ENCODE peak calls at places on chromosomes 13 and 19, in eight cellular contexts. M is suprapubic skin, P is transverse colon, L is IMR-90, G is A549, N is heart left ventricle, S is ovary, I is heart right ventricle. V is an unnamed sample.

GRCh38 chr13:44249439-44249838 is 124.2 kb upstream of the SERP2 start:
- DNase-seq in M (peak; percentile 66), P (peak; percentile 29), L (peak; percentile 77), G (no peak), N (peak; percentile 36), S (peak; percentile 74), I (peak; percentile 58), V (peak; percentile 76)

GRCh38 chr13:40401911-40402776 is 264.3 kb downstream of the FOXO1 start:
- DNase-seq in M (peak; percentile 97), P (peak; percentile 96), L (peak; percentile 92), G (peak; percentile 89), N (peak; percentile 92), S (peak; percentile 97), I (peak; percentile 95), V (peak; percentile 98)

GRCh38 chr13:87680298-87680697 is 9.1 kb downstream of the SLITRK5 start:
- DNase-seq in M (no peak), P (no peak), L (no peak), G (peak; percentile 36), N (no peak), S (no peak), I (no peak), V (no peak)

GRCh38 chr19:49427855-49428546 is 2.8 kb downstream of the GFY start:
- DNase-seq in M (no peak), P (no peak), L (no peak), G (no peak), N (no peak), S (no peak), I (no peak), V (no peak)

GRCh38 chr13:99197257-99197651 is 3.4 kb upstream of the UBAC2 start:
- DNase-seq in M (no peak), P (peak; percentile 60), L (no peak), G (no peak), N (no peak), S (no peak), I (no peak), V (no peak)

GRCh38 chr19:54475706-54476105 is 2.6 kb upstream of the CDC42EP5 start:
- DNase-seq in M (no peak), P (no peak), L (no peak), G (no peak), N (no peak), S (no peak), I (no peak), V (no peak)

GRCh38 chr13:20053016-20053415 is 94.5 kb downstream of the ZMYM2 start:
- DNase-seq in M (no peak), P (no peak), L (no peak), G (no peak), N (peak; percentile 38), S (no peak), I (peak; percentile 38), V (no peak)

GRCh38 chr13:76667551-76667950 is 218.7 kb downstream of the KCTD12 start:
- DNase-seq in M (no peak), P (no peak), L (peak; percentile 77), G (peak; percentile 13), N (no peak), S (no peak), I (peak; percentile 32), V (no peak)

GRCh38 chr13:48728226-48728625 is 74.5 kb downstream of the CYSLTR2 start:
- DNase-seq in M (no peak), P (no peak), L (no peak), G (no peak), N (no peak), S (no peak), I (no peak), V (no peak)

GRCh38 chr19:38831142-38831605 is 420 bp downstream of the ECH1 start:
- DNase-seq in M (peak; percentile 88), P (peak; percentile 84), L (peak; percentile 95), G (peak; percentile 78), N (peak; percentile 65), S (peak; percentile 67), I (peak; percentile 54), V (peak; percentile 46)

GRCh38 chr13:25114220-25114619 is 18.3 kb downstream of the PABPC3 start:
- DNase-seq in M (no peak), P (peak; percentile 60), L (peak; percentile 69), G (peak; percentile 65), N (peak; percentile 45), S (peak; percentile 42), I (peak; percentile 48), V (no peak)

GRCh38 chr13:111201304-111201940 is 86.3 kb downstream of the ARHGEF7 start:
- DNase-seq in M (no peak), P (no peak), L (no peak), G (no peak), N (no peak), S (no peak), I (no peak), V (no peak)

GRCh38 chr13:111202745-111203144 is 87.6 kb downstream of the ARHGEF7 start:
- DNase-seq in M (no peak), P (no peak), L (peak; percentile 93), G (peak; percentile 26), N (peak; percentile 62), S (no peak), I (peak; percentile 81), V (no peak)

GRCh38 chr13:111204438-111205177 is 89.5 kb downstream of the ARHGEF7 start:
- DNase-seq in M (no peak), P (no peak), L (peak; percentile 84), G (no peak), N (no peak), S (peak; percentile 80), I (no peak), V (peak; percentile 85)

GRCh38 chr13:111203742-111204386 is 88.8 kb downstream of the ARHGEF7 start:
- DNase-seq in M (no peak), P (no peak), L (no peak), G (no peak), N (no peak), S (no peak), I (no peak), V (no peak)

GRCh38 chr13:111202149-111202548 is 87.0 kb downstream of the ARHGEF7 start:
- DNase-seq in M (no peak), P (no peak), L (no peak), G (no peak), N (no peak), S (no peak), I (no peak), V (no peak)
- H3K4me1 ChIP-seq in M (peaks cover 35% of the 10 kb centered on the region), P (peaks cover 42% of the 10 kb centered on the region), L (peaks cover 18% of the 10 kb centered on the region), G (peaks cover 5% of the 10 kb centered on the region), N (peaks cover 22% of the 10 kb centered on the region), S (peaks cover 18% of the 10 kb centered on the region), I (peaks cover 46% of the 10 kb centered on the region), V (peaks cover 57% of the 10 kb centered on the region)

GRCh38 chr19:1465191-1466016 is 13.6 kb downstream of the C19orf25 start:
- DNase-seq in M (no peak), P (peak; percentile 45), L (peak; percentile 36), G (no peak), N (peak; percentile 39), S (peak; percentile 73), I (no peak), V (no peak)

GRCh38 chr19:1467228-1467511 is 11.8 kb downstream of the C19orf25 start:
- DNase-seq in M (no peak), P (no peak), L (no peak), G (no peak), N (no peak), S (no peak), I (no peak), V (no peak)

GRCh38 chr19:1466461-1467227 is 12.4 kb downstream of the C19orf25 start:
- DNase-seq in M (no peak), P (no peak), L (no peak), G (no peak), N (peak; percentile 19), S (no peak), I (no peak), V (no peak)

GRCh38 chr19:1467512-1468273 is 11.3 kb downstream of the C19orf25 start:
- DNase-seq in M (no peak), P (no peak), L (no peak), G (no peak), N (peak; percentile 19), S (peak; percentile 43), I (no peak), V (no peak)

DNA sequence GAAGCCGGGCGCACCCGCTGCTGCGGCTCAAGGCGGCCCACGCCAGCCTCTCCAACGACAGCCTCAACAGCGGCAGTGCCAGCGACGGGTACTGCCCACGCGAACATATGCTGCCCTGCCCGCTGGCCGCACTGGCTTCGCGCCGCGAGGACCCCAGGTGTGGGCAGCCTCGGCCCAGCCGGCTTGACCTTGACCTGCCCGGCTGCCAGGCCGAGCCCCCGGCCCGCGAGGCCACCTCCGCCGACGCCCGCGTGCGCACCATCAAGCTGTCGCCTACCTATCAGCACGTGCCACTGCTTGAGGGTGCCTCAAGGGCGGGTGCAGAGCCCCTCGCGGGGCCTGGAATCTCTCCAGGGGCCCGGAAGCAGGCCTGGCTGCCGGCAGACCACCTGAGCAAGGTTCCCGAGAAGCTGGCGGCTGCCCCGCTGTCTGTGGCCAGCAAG is 13.0 kb downstream of the C19orf25 start:
- DNase-seq in M (no peak), P (no peak), L (no peak), G (no peak), N (no peak), S (no peak), I (no peak), V (no peak)
- H3K4me3 ChIP-seq in M (peak overlapping the region; percentile 19), P (no peak overlapping the region), L (no peak overlapping the region), G (no peak overlapping the region), N (peak overlapping the region; percentile 16), S (no peak overlapping the region), I (no peak overlapping the region), V (no peak overlapping the region)

DNA sequence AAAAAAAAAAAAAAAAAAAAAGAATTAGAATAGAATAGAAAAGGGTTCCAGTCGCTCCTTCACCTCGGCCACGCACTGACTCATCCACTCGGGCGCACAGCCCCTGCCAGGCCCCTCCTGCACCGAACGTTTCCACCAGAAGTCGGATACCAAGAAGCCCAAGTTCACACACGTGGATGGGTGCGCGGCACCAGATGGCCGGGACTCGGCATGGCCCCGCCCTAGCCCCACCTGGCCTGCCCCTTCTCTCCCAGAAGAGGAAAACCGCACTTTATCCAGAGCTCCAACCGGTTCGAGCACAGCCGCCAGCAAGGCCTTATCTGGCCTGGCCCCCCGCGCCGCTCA is 5.9 kb downstream of the PRR36 start:
- DNase-seq in M (no peak), P (no peak), L (no peak), G (peak; percentile 68), N (no peak), S (peak; percentile 56), I (no peak), V (no peak)
- H3K27ac ChIP-seq in M (peak overlapping the region; percentile 77), P (peak overlapping the region; percentile 82), L (no peak overlapping the region), G (peak overlapping the region; percentile 49), N (no peak overlapping the region), S (no peak overlapping the region), I (no peak overlapping the region), V (no peak overlapping the region)

DNA sequence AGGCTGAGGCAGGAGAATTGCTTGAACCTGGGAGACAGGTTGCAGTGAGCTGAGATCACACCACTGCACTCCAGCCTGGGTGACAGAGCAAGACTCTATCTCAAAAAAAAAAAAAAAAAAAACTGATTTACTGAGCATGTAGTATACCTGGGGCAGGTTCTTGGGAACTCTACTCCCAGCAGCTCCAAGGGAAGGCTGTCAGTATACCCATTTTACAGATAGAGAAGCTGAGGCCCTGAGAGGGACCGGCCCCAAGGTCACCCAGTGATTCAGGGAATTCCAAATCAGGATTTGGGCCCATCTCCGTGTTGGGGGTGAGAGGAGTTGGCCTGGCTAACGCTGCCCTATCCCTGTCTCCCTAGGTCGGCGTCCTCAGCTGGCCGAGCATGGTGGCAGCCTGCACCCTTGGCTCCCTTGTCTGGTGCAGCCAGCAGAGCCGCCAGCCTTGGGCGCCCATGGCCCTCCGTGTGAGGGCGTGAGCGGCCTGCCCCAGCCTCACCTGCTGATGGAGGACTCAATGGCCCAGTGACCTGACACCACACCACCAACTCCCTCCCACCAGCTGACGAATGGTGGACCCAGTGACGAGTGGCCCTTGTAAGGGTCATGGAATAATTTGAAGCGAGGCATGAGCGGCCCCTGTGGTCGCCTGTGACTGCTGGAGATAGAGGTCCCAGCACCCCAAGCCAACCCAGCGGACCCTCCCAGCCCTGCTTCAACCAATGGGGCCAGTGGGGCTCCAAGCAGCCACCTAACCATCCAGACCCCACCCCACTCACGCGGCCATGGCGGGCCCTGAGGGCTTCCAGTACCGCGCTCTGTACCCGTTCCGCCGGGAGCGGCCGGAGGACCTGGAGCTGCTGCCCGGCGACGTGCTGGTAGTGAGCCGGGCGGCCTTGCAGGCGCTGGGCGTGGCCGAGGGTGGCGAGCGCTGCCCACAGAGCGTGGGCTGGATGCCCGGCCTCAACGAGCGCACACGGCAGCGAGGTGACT is 2.4 kb downstream of the PIK3R2 start:
- DNase-seq in M (no peak), P (peak; percentile 59), L (no peak), G (no peak), N (no peak), S (peak; percentile 55), I (no peak), V (no peak)
- H3K4me1 ChIP-seq in M (peaks cover 69% of the 10 kb centered on the region), P (peaks cover 52% of the 10 kb centered on the region), L (peaks cover 19% of the 10 kb centered on the region), G (peaks cover 29% of the 10 kb centered on the region), N (peaks cover 26% of the 10 kb centered on the region), S (peaks cover 18% of the 10 kb centered on the region), I (peaks cover 34% of the 10 kb centered on the region), V (peaks cover 33% of the 10 kb centered on the region)